ENCODE peak calls at places on chromosomes 3 and 15, in eight cellular contexts. B is HL-60, S is lower lobe of right lung, J is cardiac muscle cell, E is chondrocyte, U is AG09319, F is heart left ventricle, H is astrocyte. Q is an unnamed sample.

GRCh38 chr3:42655980-42656679 is 2.6 kb downstream of the ZBTB47 start:
- DNase-seq in U (no peak), B (no peak), S (no peak), J (peak), F (no peak), H (peak), E (no peak), Q (no peak)

GRCh38 chr15:35519536-35520149 is 26.3 kb downstream of the DPH6 start:
- DNase-seq in S (no peak), B (peak), U (no peak), F (no peak), J (peak), E (no peak), H (peak), Q (no peak)

GRCh38 chr15:99076555-99077308 is 28.1 kb upstream of the SYNM start:
- DNase-seq in F (peak), U (peak), J (peak), S (no peak), B (peak), H (peak), E (peak), Q (peak)

GRCh38 chr3:46716461-46717441 is 918 bp downstream of the PRSS50 start:
- DNase-seq in E (no peak), B (no peak), U (no peak), S (no peak), H (no peak), J (no peak), F (no peak), Q (no peak)

GRCh38 chr3:61564405-61565059 is 3.2 kb downstream of the PTPRG start:
- DNase-seq in F (peak), J (peak), E (peak), U (peak), H (peak), B (no peak), S (peak), Q (peak)

GRCh38 chr3:149120051-149120972 is 9.1 kb upstream of the HPS3 start:
- DNase-seq in F (no peak), S (no peak), H (peak), U (peak), E (no peak), J (peak), B (peak), Q (no peak)

GRCh38 chr3:120227710-120228347 is 57.2 kb downstream of the GPR156 start:
- DNase-seq in J (no peak), U (no peak), F (no peak), H (no peak), S (no peak), B (no peak), E (no peak), Q (no peak)

GRCh38 chr3:194070220-194070633 is 65.7 kb upstream of the HES1 start:
- DNase-seq in H (no peak), J (no peak), E (no peak), S (no peak), B (no peak), F (no peak), U (no peak), Q (no peak)

GRCh38 chr3:23161896-23162570 is 41.1 kb upstream of the UBE2E2 start:
- DNase-seq in H (peak), U (no peak), B (no peak), F (no peak), J (no peak), S (no peak), E (no peak), Q (no peak)

GRCh38 chr3:186815490-186815889 is 9.2 kb upstream of the RFC4 start:
- DNase-seq in F (no peak), B (peak), H (peak), U (no peak), S (no peak), J (peak), E (no peak), Q (no peak)

GRCh38 chr3:12981631-12982265 is 91.5 kb downstream of the IQSEC1 start:
- DNase-seq in S (no peak), B (no peak), F (no peak), J (no peak), H (no peak), E (no peak), U (no peak), Q (no peak)

GRCh38 chr3:107450254-107450653 is 72.5 kb upstream of the BBX start:
- DNase-seq in U (no peak), S (no peak), J (no peak), H (peak), B (no peak), F (no peak), E (no peak), Q (no peak)

GRCh38 chr15:48530528-48530927 is 115.0 kb downstream of the FBN1 start:
- DNase-seq in H (no peak), U (no peak), E (no peak), J (no peak), F (no peak), B (no peak), S (no peak), Q (no peak)

GRCh38 chr3:126397610-126398422 is 3.1 kb downstream of the CFAP100 start:
- DNase-seq in H (no peak), S (no peak), J (no peak), E (no peak), B (no peak), U (no peak), F (no peak), Q (no peak)

GRCh38 chr3:160999268-160999667 is 105.9 kb downstream of the B3GALNT1 start:
- DNase-seq in B (no peak), S (no peak), E (no peak), F (no peak), H (peak), U (no peak), J (no peak), Q (no peak)

GRCh38 chr3:69510481-69511031 is 124.7 kb upstream of the FRMD4B start:
- DNase-seq in F (no peak), B (no peak), J (peak), E (no peak), S (no peak), H (no peak), U (no peak), Q (no peak)

GRCh38 chr15:91491131-91491950 is 362.2 kb upstream of the SLCO3A1 start:
- DNase-seq in F (no peak), H (peak), U (no peak), E (no peak), B (peak), J (no peak), S (no peak), Q (no peak)

GRCh38 chr3:130687327-130687726 is 59.3 kb downstream of the PIK3R4 start:
- DNase-seq in H (peak), S (no peak), U (no peak), F (no peak), J (no peak), E (no peak), B (no peak), Q (no peak)

GRCh38 chr3:126109860-126110235 is 25.9 kb upstream of the SLC41A3 start:
- DNase-seq in U (no peak), J (no peak), S (no peak), H (no peak), B (no peak), F (no peak), E (no peak), Q (no peak)

GRCh38 chr3:45095916-45096526 is 50.2 kb downstream of the CDCP1 start:
- DNase-seq in F (no peak), S (no peak), B (no peak), H (no peak), E (no peak), U (no peak), J (peak), Q (no peak)

GRCh38 chr3:77256584-77257488 is 216.9 kb downstream of the ROBO2 start:
- DNase-seq in B (no peak), S (no peak), J (no peak), H (no peak), E (no peak), U (no peak), F (no peak), Q (no peak)
- TF ChIP-seq CTCF in B (no peak), S (no peak), J (no peak), H (no peak), E (no peak), U (no peak), F (no peak), Q (no peak)

GRCh38 chr3:7545334-7545733 is 684.4 kb downstream of the GRM7 start:
- DNase-seq in U (no peak), F (no peak), J (peak), S (no peak), E (no peak), B (no peak), H (peak), Q (no peak)

GRCh38 chr3:7543294-7543693 is 682.4 kb downstream of the GRM7 start:
- DNase-seq in J (peak), B (no peak), S (no peak), U (no peak), E (no peak), F (no peak), H (peak), Q (no peak)

GRCh38 chr3:7547826-7548225 is 686.9 kb downstream of the GRM7 start:
- DNase-seq in S (no peak), F (no peak), E (no peak), J (no peak), U (no peak), B (no peak), H (no peak), Q (no peak)

DNA sequence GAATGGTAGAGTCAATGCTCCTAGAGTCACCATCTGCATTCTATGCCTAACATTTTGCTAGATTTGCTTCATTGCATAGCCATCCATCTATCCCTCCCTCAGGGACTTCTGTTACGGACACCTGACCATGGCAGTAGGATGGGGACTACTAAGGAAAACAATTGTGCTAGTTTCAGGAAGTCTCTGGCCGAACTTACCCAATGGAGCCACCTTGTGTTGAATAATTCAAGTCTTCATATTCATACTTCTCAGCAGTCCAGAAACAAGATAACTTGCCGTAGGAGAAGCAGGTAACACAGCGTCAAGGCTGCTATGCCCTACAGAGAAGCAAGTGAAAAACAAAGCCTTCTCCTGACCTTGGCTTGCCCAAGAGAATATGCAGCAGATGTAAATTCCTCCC is 685.3 kb downstream of the GRM7 start:
- DNase-seq in U (no peak), B (no peak), E (no peak), S (no peak), J (peak), F (no peak), H (peak), Q (no peak)
- TF ChIP-seq CTCF in U (no peak), B (no peak), E (peak), S (peak), J (peak), F (peak), H (peak), Q (no peak)

DNA sequence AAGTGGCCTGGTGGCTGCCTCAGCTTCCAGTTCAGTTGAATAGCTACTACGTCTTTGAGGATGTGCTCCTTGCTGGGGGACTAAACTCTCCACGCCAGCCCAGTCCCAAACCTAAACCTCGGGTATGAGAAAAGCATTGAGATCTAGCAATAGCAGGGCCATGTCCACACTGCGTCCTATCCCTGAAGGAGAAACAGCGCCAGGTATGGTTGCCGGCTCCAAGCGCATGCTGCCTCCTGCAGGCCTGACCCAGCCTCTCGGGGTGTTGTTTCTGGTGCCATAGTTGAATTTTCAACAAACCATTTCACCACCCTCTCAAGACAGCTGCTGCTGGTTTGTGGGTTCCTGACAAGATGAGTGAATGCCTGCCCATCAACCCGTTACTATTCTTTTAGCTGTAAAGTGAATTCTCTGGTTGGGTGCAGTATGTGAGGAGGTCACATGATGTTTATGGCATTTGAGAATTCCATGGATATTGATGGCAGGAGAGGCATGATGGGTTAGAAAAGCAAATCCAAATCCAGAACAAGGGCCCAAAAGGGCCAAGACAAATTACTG is 13.0 kb upstream of the SLC28A1 start:
- DNase-seq in S (no peak), U (no peak), F (no peak), H (no peak), J (no peak), B (no peak), E (no peak), Q (no peak)
- TF ChIP-seq CTCF in S (no peak), U (no peak), F (no peak), H (no peak), J (no peak), B (no peak), E (no peak), Q (no peak)

GRCh38 chr3:188687389-188687788 is 484.4 kb upstream of the TPRG1 start:
- DNase-seq in E (no peak), J (peak), S (no peak), U (no peak), F (no peak), H (peak), B (peak), Q (no peak)
- TF ChIP-seq CTCF in E (peak), J (peak), S (no peak), U (peak), F (no peak), H (peak), B (no peak), Q (no peak)

GRCh38 chr3:48440590-48440958 is 517 bp downstream of the TMA7 start:
- DNase-seq in S (no peak), B (no peak), E (no peak), F (no peak), H (no peak), J (peak), U (no peak), Q (peak)

GRCh38 chr3:48437812-48438211 is 2.1 kb downstream of the CCDC51 start:
- DNase-seq in H (no peak), U (no peak), E (no peak), J (no peak), S (no peak), F (no peak), B (no peak), Q (no peak)

GRCh38 chr3:48441940-48442339 is 1.9 kb downstream of the TMA7 start:
- DNase-seq in U (no peak), E (no peak), S (no peak), F (no peak), H (no peak), B (no peak), J (no peak), Q (no peak)

GRCh38 chr3:48436855-48437254 is 3.1 kb downstream of the CCDC51 start:
- DNase-seq in B (no peak), S (no peak), F (no peak), H (no peak), U (no peak), E (no peak), J (no peak), Q (no peak)

DNA sequence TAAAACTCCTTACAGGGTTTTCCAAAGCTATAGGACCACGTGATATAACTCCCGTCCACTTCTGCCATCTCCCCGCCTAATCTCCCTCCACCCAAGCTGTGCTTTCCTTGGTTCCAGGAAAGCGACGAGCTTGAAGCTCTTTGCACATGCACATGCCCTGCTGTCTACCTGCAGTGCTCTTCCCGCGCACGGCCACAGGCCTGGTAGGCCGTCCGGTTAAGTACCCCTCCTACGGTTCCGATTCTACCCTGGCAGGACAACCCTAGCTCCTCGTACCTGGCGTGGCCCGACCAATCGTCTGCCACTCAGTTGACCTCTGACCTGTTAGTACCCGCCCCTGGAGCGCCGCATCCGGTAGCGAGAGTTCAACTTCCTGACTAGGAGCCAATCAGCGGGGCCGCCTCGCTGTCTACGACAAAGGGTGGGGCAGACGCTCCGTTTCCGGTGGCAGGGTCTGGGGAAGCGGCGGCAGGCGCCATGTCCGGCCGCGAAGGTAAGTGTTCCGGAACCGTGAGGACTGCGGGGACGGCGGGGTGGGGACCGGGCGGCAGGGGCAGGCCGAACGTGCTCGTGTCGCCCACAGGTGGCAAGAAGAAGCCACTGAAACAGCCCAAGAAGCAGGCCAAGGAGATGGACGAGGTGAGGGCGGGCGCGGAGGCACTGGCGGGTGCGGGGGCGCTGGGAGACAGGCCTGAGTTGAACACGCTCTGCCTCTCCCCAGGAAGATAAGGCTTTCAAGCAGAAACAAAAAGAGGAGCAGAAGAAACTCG is at the start of the genes CCDC51 and TMA7:
- DNase-seq in U (peak), S (peak), E (peak), H (peak), J (peak), B (peak), F (peak), Q (peak)
- TF ChIP-seq CTCF in U (no peak), S (no peak), E (peak), H (no peak), J (no peak), B (no peak), F (no peak), Q (no peak)

GRCh38 chr3:35674451-35675109 is 35.3 kb downstream of the ARPP21 start:
- DNase-seq in J (peak), H (no peak), U (no peak), F (no peak), B (no peak), E (no peak), S (no peak), Q (no peak)

GRCh38 chr3:35671483-35671882 is 32.2 kb downstream of the ARPP21 start:
- DNase-seq in E (no peak), S (no peak), U (no peak), J (no peak), F (no peak), H (no peak), B (no peak), Q (no peak)

GRCh38 chr3:35675621-35676020 is 36.3 kb downstream of the ARPP21 start:
- DNase-seq in B (no peak), E (no peak), F (no peak), U (no peak), S (no peak), J (no peak), H (no peak), Q (no peak)

GRCh38 chr3:35675206-35675605 is 35.9 kb downstream of the ARPP21 start:
- DNase-seq in U (no peak), S (no peak), H (no peak), B (no peak), F (no peak), J (no peak), E (no peak), Q (no peak)

GRCh38 chr3:35673017-35673416 is 33.7 kb downstream of the ARPP21 start:
- DNase-seq in F (no peak), E (no peak), H (no peak), J (no peak), B (no peak), U (no peak), S (no peak), Q (no peak)
- TF ChIP-seq CTCF in F (no peak), E (no peak), H (no peak), J (no peak), B (no peak), U (no peak), S (no peak), Q (no peak)

DNA sequence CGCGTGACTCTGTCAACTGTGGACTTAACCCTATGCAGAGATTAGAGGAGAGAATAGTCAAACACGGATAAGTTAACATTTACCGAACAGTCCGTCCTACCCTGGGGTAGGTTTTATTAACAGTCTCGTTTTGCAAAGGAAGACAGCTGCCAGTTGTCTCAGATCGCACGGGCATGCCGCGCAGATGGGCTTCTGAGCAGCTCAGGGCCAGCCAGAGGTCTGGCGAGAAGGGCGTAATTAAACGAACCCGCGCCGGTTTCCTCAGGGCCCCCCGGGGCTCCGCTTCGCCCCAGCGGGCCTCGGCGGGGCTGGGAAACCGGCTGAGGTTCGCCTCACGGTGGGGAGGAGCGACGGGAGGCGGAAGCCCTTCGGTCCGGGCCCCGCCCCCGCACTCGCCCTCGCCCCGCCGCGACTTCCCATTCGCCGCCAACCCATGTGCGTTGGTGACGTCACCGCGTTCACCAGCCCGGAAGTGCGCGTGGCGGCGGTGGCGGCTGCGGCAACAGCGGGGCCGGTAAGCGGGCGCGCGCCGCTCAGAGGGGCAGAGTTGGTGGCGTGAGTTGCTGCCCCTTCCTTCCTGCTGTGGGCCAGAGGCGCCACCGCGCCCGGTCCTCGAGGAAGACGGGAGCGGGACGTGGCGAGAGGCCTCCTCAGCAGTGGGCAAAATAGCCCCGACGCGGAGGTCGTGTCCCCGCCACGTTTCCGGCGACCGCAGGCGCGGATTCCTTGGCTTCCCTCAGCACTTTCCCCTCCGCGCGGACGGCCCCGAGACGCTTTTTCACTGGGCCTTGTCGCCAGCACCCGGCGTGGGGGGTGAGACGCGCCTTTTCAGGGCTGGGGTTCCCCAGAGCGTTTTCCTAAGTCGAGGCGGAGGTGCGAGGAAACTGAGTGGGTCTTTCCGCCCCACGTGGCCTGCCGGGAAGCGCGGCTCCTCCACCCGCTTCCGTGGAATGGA is at the start of gene TRNT1:
- DNase-seq in B (peak), J (peak), U (peak), F (peak), H (peak), S (peak), E (peak), Q (peak)
- TF ChIP-seq CTCF in B (no peak), J (no peak), U (no peak), F (no peak), H (no peak), S (no peak), E (peak), Q (no peak)